ENCODE peak calls at places on chromosomes 1 and 21, in eight cellular contexts. G is OCI-M1; W is left cardiac atrium; O is stimulated activated CD8-positive, alpha-beta memory T cell treated with anti-CD3 and anti-CD28 coated beads, Interleukin-4, amount 100 ng/mL, for 4 hours; C is esophagus squamous epithelium; N is NCI-H1105 treated with DMSO at 0.1 percent for 48 hours; Y is stimulated activated CD4-positive, alpha-beta T cell treated with anti-CD3 and anti-CD28 coated beads, TNF-alpha, amount 100 ng/mL, for 4 hours; Z is cortex of kidney. I is an unnamed sample.

GRCh38 chr1:56811331-56811730 is 7.9 kb downstream of the FYB2 start:
- DNase-seq in O (no peak), C (no peak), W (no peak), Y (no peak), G (no peak), Z (no peak), N (no peak), I (no peak)

GRCh38 chr1:211589782-211590721 is 11.1 kb upstream of the SLC30A1 start:
- DNase-seq in G (peak; percentile 94), W (peak; percentile 75), O (no peak), Y (no peak), Z (no peak), N (no peak), C (no peak), I (no peak)

GRCh38 chr1:181531951-181532640 is 48.8 kb downstream of the CACNA1E start:
- DNase-seq in Z (no peak), C (no peak), G (no peak), N (no peak), W (no peak), O (no peak), Y (no peak), I (no peak)

GRCh38 chr1:47926461-47926999 is 70.7 kb downstream of the TRABD2B start:
- DNase-seq in Z (no peak), W (no peak), N (no peak), Y (no peak), C (no peak), O (no peak), G (no peak), I (no peak)

GRCh38 chr1:160548960-160549664 is 26.1 kb upstream of the SLAMF6 start:
- DNase-seq in N (no peak), C (no peak), W (no peak), G (peak; percentile 81), Z (no peak), Y (no peak), O (no peak), I (no peak)

GRCh38 chr1:172697463-172698100 is 38.7 kb downstream of the FASLG start:
- DNase-seq in Z (no peak), N (no peak), O (no peak), Y (no peak), G (peak; percentile 19), W (no peak), C (no peak), I (no peak)

GRCh38 chr1:198880818-198881597 is 242.2 kb downstream of the PTPRC start:
- DNase-seq in W (no peak), G (peak; percentile 96), Y (no peak), N (no peak), C (no peak), Z (no peak), O (no peak), I (no peak)

GRCh38 chr1:117061986-117062415 is 1.9 kb downstream of the TTF2 start:
- DNase-seq in C (no peak), O (no peak), N (no peak), Y (no peak), Z (no peak), G (peak; percentile 75), W (no peak), I (no peak)

GRCh38 chr1:220487297-220487820 is 40.6 kb upstream of the MARK1 start:
- DNase-seq in W (no peak), O (no peak), C (no peak), Z (no peak), G (peak; percentile 90), N (peak; percentile 72), Y (no peak), I (no peak)

GRCh38 chr1:83742446-83742845 is 256.5 kb downstream of the TTLL7 start:
- DNase-seq in O (no peak), G (no peak), W (no peak), Z (no peak), Y (no peak), N (no peak), C (no peak), I (no peak)

GRCh38 chr1:62415687-62416086 is 21.2 kb upstream of the USP1 start:
- DNase-seq in N (no peak), W (no peak), G (no peak), Z (no peak), Y (no peak), C (no peak), O (no peak), I (no peak)

GRCh38 chr21:26769613-26770188 is 75.5 kb downstream of the ADAMTS1 start:
- DNase-seq in Z (no peak), N (no peak), O (no peak), W (no peak), Y (no peak), C (no peak), G (peak; percentile 71), I (no peak)

GRCh38 chr1:54334996-54335395 is 71.2 kb downstream of the SSBP3 start:
- DNase-seq in G (no peak), Y (no peak), Z (no peak), N (no peak), O (no peak), W (no peak), C (no peak), I (no peak)

GRCh38 chr21:28445081-28445830 is 547.4 kb downstream of the LTN1 start:
- DNase-seq in N (no peak), Z (no peak), O (no peak), C (no peak), W (no peak), Y (no peak), G (no peak), I (no peak)

GRCh38 chr1:160646711-160647328 is at the start of gene SLAMF1:
- DNase-seq in Y (no peak), O (no peak), C (no peak), W (no peak), G (no peak), N (no peak), Z (no peak), I (no peak)

GRCh38 chr1:232628335-232629214 is 1.4 kb downstream of the SIPA1L2 start:
- DNase-seq in W (no peak), C (no peak), O (no peak), Z (no peak), Y (no peak), N (peak; percentile 23), G (peak; percentile 21), I (no peak)

GRCh38 chr1:194466706-194467105 is 1280.3 kb upstream of the B3GALT2 start:
- DNase-seq in O (no peak), G (peak; percentile 28), N (no peak), C (no peak), Y (no peak), Z (no peak), W (no peak), I (no peak)

GRCh38 chr1:152160553-152160952 is 1.5 kb upstream of the RPTN start:
- DNase-seq in Y (no peak), N (no peak), C (no peak), G (peak; percentile 57), Z (no peak), O (no peak), W (no peak), I (no peak)

GRCh38 chr1:248786106-248786665 is 30.6 kb upstream of the LYPD8 start:
- DNase-seq in O (no peak), N (no peak), Z (no peak), Y (no peak), C (no peak), G (no peak), W (no peak), I (no peak)